ENCODE peak calls at places on chromosomes 3 and 15, in five cellular contexts. One of them, this sample, is unnamed.

GRCh38 chr15:40104865-40105516 is 3.7 kb downstream of the BMF start:
- DNase-seq in activated CD4-positive, alpha-beta memory T cell treated with anti-CD3 and anti-CD28 coated beads, Interleukin-2, amount 10 ng/mL, durations not matched to agents 7 days and 5 days: peak
- DNase-seq in NCI-H1092 treated with DMSO at 0.1 percent for 48 hours: peak
- DNase-seq in CD8-positive, alpha-beta memory T cell: peak
- DNase-seq in Daoy: peak
- DNase-seq in this sample: peak

GRCh38 chr15:51074926-51075325 is 19.8 kb downstream of the TNFAIP8L3 start:
- DNase-seq in CD8-positive, alpha-beta memory T cell: no peak
- DNase-seq in NCI-H1092 treated with DMSO at 0.1 percent for 48 hours: no peak
- DNase-seq in Daoy: no peak
- DNase-seq in activated CD4-positive, alpha-beta memory T cell treated with anti-CD3 and anti-CD28 coated beads, Interleukin-2, amount 10 ng/mL, durations not matched to agents 7 days and 5 days: no peak
- DNase-seq in this sample: no peak

GRCh38 chr3:57659810-57660439 is 33.0 kb downstream of the DENND6A start:
- DNase-seq in activated CD4-positive, alpha-beta memory T cell treated with anti-CD3 and anti-CD28 coated beads, Interleukin-2, amount 10 ng/mL, durations not matched to agents 7 days and 5 days: no peak
- DNase-seq in Daoy: no peak
- DNase-seq in CD8-positive, alpha-beta memory T cell: no peak
- DNase-seq in NCI-H1092 treated with DMSO at 0.1 percent for 48 hours: no peak
- DNase-seq in this sample: no peak

GRCh38 chr15:39509941-39510845 is 70.7 kb upstream of the THBS1 start:
- DNase-seq in CD8-positive, alpha-beta memory T cell: no peak
- DNase-seq in Daoy: peak
- DNase-seq in NCI-H1092 treated with DMSO at 0.1 percent for 48 hours: no peak
- DNase-seq in activated CD4-positive, alpha-beta memory T cell treated with anti-CD3 and anti-CD28 coated beads, Interleukin-2, amount 10 ng/mL, durations not matched to agents 7 days and 5 days: no peak
- DNase-seq in this sample: no peak

GRCh38 chr3:46881819-46882376 is 4.4 kb downstream of the PTH1R start:
- DNase-seq in Daoy: no peak
- DNase-seq in NCI-H1092 treated with DMSO at 0.1 percent for 48 hours: no peak
- DNase-seq in activated CD4-positive, alpha-beta memory T cell treated with anti-CD3 and anti-CD28 coated beads, Interleukin-2, amount 10 ng/mL, durations not matched to agents 7 days and 5 days: no peak
- DNase-seq in CD8-positive, alpha-beta memory T cell: no peak
- DNase-seq in this sample: no peak

GRCh38 chr15:29805043-29805707 is 17.1 kb downstream of the TJP1 start:
- DNase-seq in Daoy: peak
- DNase-seq in NCI-H1092 treated with DMSO at 0.1 percent for 48 hours: no peak
- DNase-seq in CD8-positive, alpha-beta memory T cell: no peak
- DNase-seq in activated CD4-positive, alpha-beta memory T cell treated with anti-CD3 and anti-CD28 coated beads, Interleukin-2, amount 10 ng/mL, durations not matched to agents 7 days and 5 days: no peak
- DNase-seq in this sample: peak

GRCh38 chr15:47505712-47506542 is 211.4 kb upstream of the SEMA6D start:
- DNase-seq in activated CD4-positive, alpha-beta memory T cell treated with anti-CD3 and anti-CD28 coated beads, Interleukin-2, amount 10 ng/mL, durations not matched to agents 7 days and 5 days: no peak
- DNase-seq in NCI-H1092 treated with DMSO at 0.1 percent for 48 hours: peak
- DNase-seq in CD8-positive, alpha-beta memory T cell: no peak
- DNase-seq in Daoy: no peak
- DNase-seq in this sample: no peak

GRCh38 chr3:24508423-24508839 is 13.8 kb upstream of the THRB start:
- DNase-seq in NCI-H1092 treated with DMSO at 0.1 percent for 48 hours: no peak
- DNase-seq in Daoy: no peak
- DNase-seq in CD8-positive, alpha-beta memory T cell: no peak
- DNase-seq in activated CD4-positive, alpha-beta memory T cell treated with anti-CD3 and anti-CD28 coated beads, Interleukin-2, amount 10 ng/mL, durations not matched to agents 7 days and 5 days: no peak
- DNase-seq in this sample: no peak

GRCh38 chr3:153051427-153052095 is 110.5 kb upstream of the RAP2B start:
- DNase-seq in Daoy: peak
- DNase-seq in CD8-positive, alpha-beta memory T cell: no peak
- DNase-seq in NCI-H1092 treated with DMSO at 0.1 percent for 48 hours: no peak
- DNase-seq in activated CD4-positive, alpha-beta memory T cell treated with anti-CD3 and anti-CD28 coated beads, Interleukin-2, amount 10 ng/mL, durations not matched to agents 7 days and 5 days: no peak
- DNase-seq in this sample: peak

GRCh38 chr15:67093146-67093874 is 27.9 kb downstream of the SMAD3 start:
- DNase-seq in NCI-H1092 treated with DMSO at 0.1 percent for 48 hours: no peak
- DNase-seq in Daoy: no peak
- DNase-seq in activated CD4-positive, alpha-beta memory T cell treated with anti-CD3 and anti-CD28 coated beads, Interleukin-2, amount 10 ng/mL, durations not matched to agents 7 days and 5 days: no peak
- DNase-seq in CD8-positive, alpha-beta memory T cell: no peak
- DNase-seq in this sample: no peak

GRCh38 chr3:139448104-139448503 is 28.2 kb downstream of the RBP2 start:
- DNase-seq in Daoy: peak
- DNase-seq in activated CD4-positive, alpha-beta memory T cell treated with anti-CD3 and anti-CD28 coated beads, Interleukin-2, amount 10 ng/mL, durations not matched to agents 7 days and 5 days: no peak
- DNase-seq in CD8-positive, alpha-beta memory T cell: no peak
- DNase-seq in NCI-H1092 treated with DMSO at 0.1 percent for 48 hours: peak
- DNase-seq in this sample: no peak

GRCh38 chr15:49164865-49165264 is 5.2 kb upstream of the GALK2 start:
- DNase-seq in CD8-positive, alpha-beta memory T cell: no peak
- DNase-seq in activated CD4-positive, alpha-beta memory T cell treated with anti-CD3 and anti-CD28 coated beads, Interleukin-2, amount 10 ng/mL, durations not matched to agents 7 days and 5 days: no peak
- DNase-seq in NCI-H1092 treated with DMSO at 0.1 percent for 48 hours: no peak
- DNase-seq in Daoy: no peak
- DNase-seq in this sample: no peak

GRCh38 chr15:75532413-75533250 is 46.5 kb downstream of the PTPN9 start:
- DNase-seq in NCI-H1092 treated with DMSO at 0.1 percent for 48 hours: no peak
- DNase-seq in Daoy: peak
- DNase-seq in activated CD4-positive, alpha-beta memory T cell treated with anti-CD3 and anti-CD28 coated beads, Interleukin-2, amount 10 ng/mL, durations not matched to agents 7 days and 5 days: no peak
- DNase-seq in CD8-positive, alpha-beta memory T cell: no peak
- DNase-seq in this sample: peak

GRCh38 chr15:89395461-89395875 is 60.8 kb upstream of the POLG start:
- DNase-seq in activated CD4-positive, alpha-beta memory T cell treated with anti-CD3 and anti-CD28 coated beads, Interleukin-2, amount 10 ng/mL, durations not matched to agents 7 days and 5 days: no peak
- DNase-seq in Daoy: no peak
- DNase-seq in NCI-H1092 treated with DMSO at 0.1 percent for 48 hours: no peak
- DNase-seq in CD8-positive, alpha-beta memory T cell: no peak
- DNase-seq in this sample: no peak

GRCh38 chr3:64548200-64548889 is 139.5 kb downstream of the ADAMTS9 start:
- DNase-seq in Daoy: no peak
- DNase-seq in NCI-H1092 treated with DMSO at 0.1 percent for 48 hours: no peak
- DNase-seq in CD8-positive, alpha-beta memory T cell: no peak
- DNase-seq in activated CD4-positive, alpha-beta memory T cell treated with anti-CD3 and anti-CD28 coated beads, Interleukin-2, amount 10 ng/mL, durations not matched to agents 7 days and 5 days: no peak
- DNase-seq in this sample: no peak

GRCh38 chr3:45214061-45214680 is 11.9 kb downstream of the TMEM158 start:
- DNase-seq in NCI-H1092 treated with DMSO at 0.1 percent for 48 hours: no peak
- DNase-seq in activated CD4-positive, alpha-beta memory T cell treated with anti-CD3 and anti-CD28 coated beads, Interleukin-2, amount 10 ng/mL, durations not matched to agents 7 days and 5 days: no peak
- DNase-seq in CD8-positive, alpha-beta memory T cell: no peak
- DNase-seq in Daoy: no peak
- DNase-seq in this sample: no peak

GRCh38 chr3:14462738-14463137 is 60.3 kb downstream of the SLC6A6 start:
- DNase-seq in CD8-positive, alpha-beta memory T cell: no peak
- DNase-seq in activated CD4-positive, alpha-beta memory T cell treated with anti-CD3 and anti-CD28 coated beads, Interleukin-2, amount 10 ng/mL, durations not matched to agents 7 days and 5 days: no peak
- DNase-seq in NCI-H1092 treated with DMSO at 0.1 percent for 48 hours: no peak
- DNase-seq in Daoy: no peak
- DNase-seq in this sample: no peak

GRCh38 chr3:24810881-24811280 is 316.2 kb upstream of the THRB start:
- DNase-seq in Daoy: no peak
- DNase-seq in activated CD4-positive, alpha-beta memory T cell treated with anti-CD3 and anti-CD28 coated beads, Interleukin-2, amount 10 ng/mL, durations not matched to agents 7 days and 5 days: no peak
- DNase-seq in CD8-positive, alpha-beta memory T cell: no peak
- DNase-seq in NCI-H1092 treated with DMSO at 0.1 percent for 48 hours: no peak
- DNase-seq in this sample: no peak

GRCh38 chr15:50137893-50138292 is 18.9 kb upstream of the ATP8B4 start:
- DNase-seq in activated CD4-positive, alpha-beta memory T cell treated with anti-CD3 and anti-CD28 coated beads, Interleukin-2, amount 10 ng/mL, durations not matched to agents 7 days and 5 days: no peak
- DNase-seq in NCI-H1092 treated with DMSO at 0.1 percent for 48 hours: no peak
- DNase-seq in Daoy: no peak
- DNase-seq in CD8-positive, alpha-beta memory T cell: no peak
- DNase-seq in this sample: no peak

GRCh38 chr15:68204776-68205557 is at the start of gene CALML4:
- DNase-seq in Daoy: peak
- DNase-seq in CD8-positive, alpha-beta memory T cell: no peak
- DNase-seq in activated CD4-positive, alpha-beta memory T cell treated with anti-CD3 and anti-CD28 coated beads, Interleukin-2, amount 10 ng/mL, durations not matched to agents 7 days and 5 days: no peak
- DNase-seq in NCI-H1092 treated with DMSO at 0.1 percent for 48 hours: peak
- DNase-seq in this sample: no peak

GRCh38 chr3:159174715-159175390 is 373.0 kb downstream of the MFSD1 start:
- DNase-seq in activated CD4-positive, alpha-beta memory T cell treated with anti-CD3 and anti-CD28 coated beads, Interleukin-2, amount 10 ng/mL, durations not matched to agents 7 days and 5 days: no peak
- DNase-seq in NCI-H1092 treated with DMSO at 0.1 percent for 48 hours: no peak
- DNase-seq in Daoy: no peak
- DNase-seq in CD8-positive, alpha-beta memory T cell: no peak
- DNase-seq in this sample: no peak

GRCh38 chr3:72957303-72957702 is 39.3 kb upstream of the PPP4R2 start:
- DNase-seq in activated CD4-positive, alpha-beta memory T cell treated with anti-CD3 and anti-CD28 coated beads, Interleukin-2, amount 10 ng/mL, durations not matched to agents 7 days and 5 days: no peak
- DNase-seq in Daoy: no peak
- DNase-seq in CD8-positive, alpha-beta memory T cell: no peak
- DNase-seq in NCI-H1092 treated with DMSO at 0.1 percent for 48 hours: no peak
- DNase-seq in this sample: no peak

GRCh38 chr3:8992199-8992598 is 28.9 kb upstream of the RAD18 start:
- DNase-seq in NCI-H1092 treated with DMSO at 0.1 percent for 48 hours: no peak
- DNase-seq in activated CD4-positive, alpha-beta memory T cell treated with anti-CD3 and anti-CD28 coated beads, Interleukin-2, amount 10 ng/mL, durations not matched to agents 7 days and 5 days: no peak
- DNase-seq in CD8-positive, alpha-beta memory T cell: no peak
- DNase-seq in Daoy: no peak
- DNase-seq in this sample: no peak

GRCh38 chr3:43004282-43004681 is 25.2 kb downstream of the GASK1A start:
- DNase-seq in Daoy: peak
- DNase-seq in CD8-positive, alpha-beta memory T cell: no peak
- DNase-seq in NCI-H1092 treated with DMSO at 0.1 percent for 48 hours: no peak
- DNase-seq in activated CD4-positive, alpha-beta memory T cell treated with anti-CD3 and anti-CD28 coated beads, Interleukin-2, amount 10 ng/mL, durations not matched to agents 7 days and 5 days: no peak
- DNase-seq in this sample: no peak

GRCh38 chr3:41997702-41998551 is 36.0 kb upstream of the ULK4 start:
- DNase-seq in NCI-H1092 treated with DMSO at 0.1 percent for 48 hours: no peak
- DNase-seq in CD8-positive, alpha-beta memory T cell: no peak
- DNase-seq in activated CD4-positive, alpha-beta memory T cell treated with anti-CD3 and anti-CD28 coated beads, Interleukin-2, amount 10 ng/mL, durations not matched to agents 7 days and 5 days: no peak
- DNase-seq in Daoy: no peak
- DNase-seq in this sample: no peak

GRCh38 chr3:109050591-109051167 is 67.3 kb downstream of the MORC1 start:
- DNase-seq in NCI-H1092 treated with DMSO at 0.1 percent for 48 hours: peak
- DNase-seq in activated CD4-positive, alpha-beta memory T cell treated with anti-CD3 and anti-CD28 coated beads, Interleukin-2, amount 10 ng/mL, durations not matched to agents 7 days and 5 days: peak
- DNase-seq in CD8-positive, alpha-beta memory T cell: no peak
- DNase-seq in Daoy: peak
- DNase-seq in this sample: peak

GRCh38 chr15:60421544-60421943 is 23.8 kb upstream of the ANXA2 start:
- DNase-seq in activated CD4-positive, alpha-beta memory T cell treated with anti-CD3 and anti-CD28 coated beads, Interleukin-2, amount 10 ng/mL, durations not matched to agents 7 days and 5 days: no peak
- DNase-seq in Daoy: peak
- DNase-seq in CD8-positive, alpha-beta memory T cell: no peak
- DNase-seq in NCI-H1092 treated with DMSO at 0.1 percent for 48 hours: no peak
- DNase-seq in this sample: peak

GRCh38 chr3:135905058-135905724 is 60.3 kb upstream of the PPP2R3A start:
- DNase-seq in NCI-H1092 treated with DMSO at 0.1 percent for 48 hours: no peak
- DNase-seq in activated CD4-positive, alpha-beta memory T cell treated with anti-CD3 and anti-CD28 coated beads, Interleukin-2, amount 10 ng/mL, durations not matched to agents 7 days and 5 days: no peak
- DNase-seq in Daoy: peak
- DNase-seq in CD8-positive, alpha-beta memory T cell: no peak
- DNase-seq in this sample: no peak

GRCh38 chr15:66691727-66692126 is 10.3 kb upstream of the SMAD6 start:
- DNase-seq in Daoy: no peak
- DNase-seq in activated CD4-positive, alpha-beta memory T cell treated with anti-CD3 and anti-CD28 coated beads, Interleukin-2, amount 10 ng/mL, durations not matched to agents 7 days and 5 days: no peak
- DNase-seq in CD8-positive, alpha-beta memory T cell: no peak
- DNase-seq in NCI-H1092 treated with DMSO at 0.1 percent for 48 hours: no peak
- DNase-seq in this sample: no peak

GRCh38 chr15:80162059-80162554 is 9.3 kb downstream of the FAH start:
- DNase-seq in Daoy: no peak
- DNase-seq in NCI-H1092 treated with DMSO at 0.1 percent for 48 hours: no peak
- DNase-seq in activated CD4-positive, alpha-beta memory T cell treated with anti-CD3 and anti-CD28 coated beads, Interleukin-2, amount 10 ng/mL, durations not matched to agents 7 days and 5 days: no peak
- DNase-seq in CD8-positive, alpha-beta memory T cell: no peak
- DNase-seq in this sample: no peak

GRCh38 chr3:47413751-47414150 is 32.9 kb downstream of the PTPN23 start:
- DNase-seq in CD8-positive, alpha-beta memory T cell: no peak
- DNase-seq in Daoy: no peak
- DNase-seq in NCI-H1092 treated with DMSO at 0.1 percent for 48 hours: no peak
- DNase-seq in activated CD4-positive, alpha-beta memory T cell treated with anti-CD3 and anti-CD28 coated beads, Interleukin-2, amount 10 ng/mL, durations not matched to agents 7 days and 5 days: no peak
- DNase-seq in this sample: no peak